ENCODE peak calls at places on chromosomes 5 and 9, in four cellular contexts. C is CD4-positive, alpha-beta memory T cell; H is esophagus squamous epithelium; Z is GM23338. V is an unnamed sample.
A peak's percentile ranks its signal among the peaks of the same experiment; 100 is the strongest.

GRCh38 chr5:123518111-123518510 is 6.1 kb downstream of the CSNK1G3 start:
- DNase-seq in C (no peak), H (no peak), Z (no peak), V (no peak)

GRCh38 chr9:64061013-64061627 is 1223.9 kb downstream of the FOXD4L5 start:
- DNase-seq in C (no peak), H (no peak), Z (no peak), V (no peak)

GRCh38 chr9:121434946-121435345 is 64.7 kb downstream of the GGTA1 start:
- DNase-seq in C (no peak), H (no peak), Z (no peak), V (no peak)

GRCh38 chr5:68343421-68343826 is 127.9 kb downstream of the PIK3R1 start:
- DNase-seq in C (peak; percentile 1), H (no peak), Z (no peak), V (peak; percentile 79)

GRCh38 chr5:170691623-170692022 is 91.9 kb upstream of the GABRP start:
- DNase-seq in C (no peak), H (no peak), Z (peak; percentile 80), V (no peak)

GRCh38 chr5:140821375-140822280 is at the start of gene PCDHA5:
- DNase-seq in C (no peak), H (no peak), Z (peak; percentile 43), V (no peak)

GRCh38 chr5:54990751-54991349 is 5.5 kb upstream of the ESM1 start:
- DNase-seq in C (no peak), H (no peak), Z (no peak), V (no peak)

GRCh38 chr5:76974768-76975167 is 21.9 kb downstream of the CRHBP start:
- DNase-seq in C (no peak), H (no peak), Z (no peak), V (no peak)

GRCh38 chr9:37408933-37409710 is 13.4 kb upstream of the GRHPR start:
- DNase-seq in C (peak; percentile 71), H (peak; percentile 56), Z (no peak), V (no peak)

DNA sequence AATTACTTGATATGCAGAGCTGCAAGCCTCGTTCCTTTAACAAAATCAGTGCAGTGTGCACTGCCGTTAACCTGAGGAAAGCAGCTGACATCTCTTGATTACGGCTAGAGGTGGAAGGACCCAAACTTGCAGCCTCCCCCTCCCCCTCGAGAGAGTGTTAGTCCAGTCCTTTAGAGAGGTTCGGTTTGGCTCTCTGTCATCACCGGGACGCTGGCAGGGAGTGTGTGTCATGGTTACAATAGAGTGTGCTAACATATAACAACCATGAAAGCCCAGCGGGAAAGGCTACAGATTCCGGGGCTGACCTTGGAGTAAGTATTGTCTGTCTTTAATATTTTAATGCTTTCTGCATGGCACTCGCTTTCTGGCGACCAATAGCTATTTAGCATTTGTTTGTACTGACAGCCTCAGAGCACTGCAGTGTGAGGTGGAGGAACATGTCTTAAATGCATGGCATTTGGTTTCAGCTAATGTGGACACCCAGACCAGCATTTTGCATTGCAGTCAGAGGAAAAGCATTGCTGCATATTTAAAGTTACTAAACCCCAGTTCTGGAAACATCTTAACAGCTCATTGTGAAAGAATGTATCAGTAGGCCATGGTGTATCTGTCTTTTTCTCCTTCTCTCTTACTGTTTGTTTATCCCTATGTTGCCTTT is 237.5 kb downstream of the CD180 start:
- DNase-seq in C (no peak), H (peak; percentile 1), Z (peak; percentile 46), V (no peak)
- H3K4me3 ChIP-seq in C (no peak overlapping the region), H (peak overlapping the region; percentile 16), Z (peak overlapping the region; percentile 42), V (peak overlapping the region; percentile 8)

GRCh38 chr9:114185570-114185969 is 30.2 kb downstream of the COL27A1 start:
- DNase-seq in C (no peak), H (no peak), Z (no peak), V (no peak)
- H3K27ac ChIP-seq in C (no peak overlapping the region), H (no peak overlapping the region), Z (no peak overlapping the region), V (no peak overlapping the region)

GRCh38 chr9:133199648-133200321 is 9.3 kb downstream of the OBP2B start:
- DNase-seq in C (peak; percentile 35), H (no peak), Z (peak; percentile 80), V (no peak)
- H3K4me3 ChIP-seq in C (no peak overlapping the region), H (peak overlapping the region; percentile 25), Z (no peak overlapping the region), V (peak overlapping the region; percentile 39)

GRCh38 chr9:2771101-2771500 is 53.8 kb downstream of the KCNV2 start:
- DNase-seq in C (no peak), H (no peak), Z (no peak), V (no peak)
- H3K27ac ChIP-seq in C (no peak overlapping the region), H (no peak overlapping the region), Z (peak overlapping the region; percentile 40), V (no peak overlapping the region)

GRCh38 chr5:3401635-3402034 is 194.0 kb upstream of the IRX1 start:
- DNase-seq in C (no peak), H (no peak), Z (no peak), V (no peak)
- H3K4me3 ChIP-seq in C (no peak overlapping the region), H (no peak overlapping the region), Z (no peak overlapping the region), V (no peak overlapping the region)

GRCh38 chr5:111495159-111495558 is 17.2 kb downstream of the STARD4 start:
- DNase-seq in C (no peak), H (no peak), Z (no peak), V (no peak)

GRCh38 chr5:111494350-111494999 is 17.9 kb downstream of the STARD4 start:
- DNase-seq in C (no peak), H (no peak), Z (no peak), V (no peak)

GRCh38 chr5:111498346-111498745 is 14.0 kb downstream of the STARD4 start:
- DNase-seq in C (no peak), H (no peak), Z (no peak), V (no peak)

GRCh38 chr5:111493031-111493430 is 19.3 kb downstream of the STARD4 start:
- DNase-seq in C (no peak), H (no peak), Z (no peak), V (no peak)
- H3K27ac ChIP-seq in C (no peak overlapping the region), H (no peak overlapping the region), Z (peak overlapping the region; percentile 6), V (no peak overlapping the region)

GRCh38 chr9:129624168-129624759 is 1.7 kb upstream of the NTMT1 start:
- DNase-seq in C (peak; percentile 68), H (no peak), Z (peak; percentile 89), V (no peak)

GRCh38 chr9:129617167-129617566 is 3.7 kb downstream of the C9orf50 start:
- DNase-seq in C (no peak), H (no peak), Z (peak; percentile 70), V (no peak)

GRCh38 chr9:129623331-129623730 is 2.4 kb upstream of the C9orf50 start:
- DNase-seq in C (no peak), H (no peak), Z (no peak), V (no peak)

GRCh38 chr9:129620669-129621295 is at the start of gene C9orf50:
- DNase-seq in C (no peak), H (no peak), Z (no peak), V (no peak)

GRCh38 chr9:129619787-129620668 is 873 bp downstream of the C9orf50 start:
- DNase-seq in C (no peak), H (no peak), Z (peak; percentile 69), V (no peak)
- H3K4me3 ChIP-seq in C (no peak overlapping the region), H (peak overlapping the region; percentile 39), Z (peak overlapping the region; percentile 63), V (peak overlapping the region; percentile 37)

GRCh38 chr5:4553968-4554367 is 586.2 kb upstream of the ADAMTS16 start:
- DNase-seq in C (no peak), H (no peak), Z (peak; percentile 21), V (no peak)
- H3K27ac ChIP-seq in C (no peak overlapping the region), H (no peak overlapping the region), Z (no peak overlapping the region), V (no peak overlapping the region)

GRCh38 chr5:3597002-3597726 is 1.5 kb downstream of the IRX1 start:
- DNase-seq in C (no peak), H (no peak), Z (peak; percentile 48), V (no peak)

GRCh38 chr5:3595102-3595961 is at the start of gene IRX1:
- DNase-seq in C (no peak), H (no peak), Z (peak; percentile 81), V (no peak)

GRCh38 chr5:3597727-3598082 is 2.1 kb downstream of the IRX1 start:
- DNase-seq in C (no peak), H (no peak), Z (no peak), V (no peak)

GRCh38 chr5:3594514-3595101 is 1.0 kb upstream of the IRX1 start:
- DNase-seq in C (no peak), H (no peak), Z (peak; percentile 77), V (peak; percentile 68)

DNA sequence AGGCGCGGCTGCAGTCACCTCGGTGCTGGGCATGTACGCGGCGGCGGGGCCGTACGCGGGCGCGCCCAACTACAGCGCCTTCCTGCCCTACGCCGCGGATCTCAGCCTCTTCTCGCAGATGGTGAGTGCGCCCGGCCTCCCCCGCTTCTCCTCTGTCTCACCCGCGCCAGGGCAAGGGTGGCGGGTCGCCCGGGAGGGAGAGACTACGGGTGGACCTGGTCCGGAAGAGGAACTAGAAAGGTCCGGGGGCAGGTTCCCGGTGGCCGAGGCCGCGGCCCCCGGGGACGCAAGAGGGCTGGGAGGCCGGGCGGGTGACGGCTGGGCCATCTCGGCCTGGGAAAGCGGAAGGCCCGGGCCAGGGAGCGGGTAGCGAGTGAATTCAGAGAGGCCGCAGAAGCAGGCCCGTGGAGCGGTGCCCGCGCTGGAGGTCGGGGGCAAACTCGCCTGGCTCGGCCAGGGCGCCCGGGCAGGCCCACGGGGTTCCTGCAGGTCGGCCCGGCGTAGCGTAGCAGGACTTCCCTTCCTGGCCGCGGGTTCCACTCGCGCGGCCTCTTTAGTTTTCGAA is 711 bp downstream of the IRX1 start:
- DNase-seq in C (no peak), H (no peak), Z (peak; percentile 61), V (peak; percentile 63)
- H3K4me3 ChIP-seq in C (no peak overlapping the region), H (no peak overlapping the region), Z (peak overlapping the region; percentile 55), V (peak overlapping the region; percentile 32)

GRCh38 chr9:134492721-134493470 is 148.7 kb upstream of the COL5A1 start:
- DNase-seq in C (no peak), H (no peak), Z (no peak), V (peak; percentile 42)
- H3K27ac ChIP-seq in C (no peak overlapping the region), H (no peak overlapping the region), Z (no peak overlapping the region), V (no peak overlapping the region)